ENCODE peak calls at places on chromosomes 12 and 14, in four cellular contexts. One of them, this sample, is unnamed.
A peak's percentile ranks its signal among the peaks of the same experiment; 100 is the strongest.

GRCh38 chr12:109958374-109958773 is 37.8 kb downstream of the GIT2 start:
- DNase-seq in spleen: no peak
- DNase-seq in sigmoid colon: no peak
- DNase-seq in Panc1: no peak
- DNase-seq in this sample: no peak

GRCh38 chr12:90390947-90391346 is 564.0 kb downstream of the CCER1 start:
- DNase-seq in spleen: no peak
- DNase-seq in sigmoid colon: no peak
- DNase-seq in Panc1: no peak
- DNase-seq in this sample: no peak

GRCh38 chr14:100586520-100587247 is 533 bp downstream of the BEGAIN start:
- DNase-seq in sigmoid colon: peak; percentile 54
- DNase-seq in Panc1: no peak
- DNase-seq in spleen: peak; percentile 48
- DNase-seq in this sample: peak; percentile 34

GRCh38 chr12:14396071-14396470 is 30.6 kb downstream of the ATF7IP start:
- DNase-seq in sigmoid colon: no peak
- DNase-seq in Panc1: no peak
- DNase-seq in spleen: no peak
- DNase-seq in this sample: no peak

GRCh38 chr14:93239869-93240677 is 33.0 kb downstream of the UBR7 start:
- DNase-seq in sigmoid colon: no peak
- DNase-seq in Panc1: peak; percentile 67
- DNase-seq in spleen: no peak
- DNase-seq in this sample: peak; percentile 83

GRCh38 chr12:58364389-58365086 is 423.2 kb downstream of the ATP23 start:
- DNase-seq in sigmoid colon: no peak
- DNase-seq in Panc1: peak; percentile 73
- DNase-seq in spleen: no peak
- DNase-seq in this sample: peak; percentile 98

GRCh38 chr14:102776761-102777710 is at the start of gene TRAF3:
- DNase-seq in sigmoid colon: peak; percentile 75
- DNase-seq in spleen: peak; percentile 97
- DNase-seq in Panc1: no peak
- DNase-seq in this sample: no peak

GRCh38 chr14:93271111-93271510 is 61.7 kb downstream of the BTBD7 start:
- DNase-seq in spleen: no peak
- DNase-seq in sigmoid colon: no peak
- DNase-seq in Panc1: no peak
- DNase-seq in this sample: no peak

GRCh38 chr12:69916541-69917270 is 91.7 kb downstream of the MYRFL start:
- DNase-seq in spleen: no peak
- DNase-seq in sigmoid colon: no peak
- DNase-seq in Panc1: no peak
- DNase-seq in this sample: no peak

GRCh38 chr14:70901218-70901772 is 6.0 kb upstream of the PCNX1 start:
- DNase-seq in spleen: no peak
- DNase-seq in sigmoid colon: no peak
- DNase-seq in Panc1: no peak
- DNase-seq in this sample: no peak

GRCh38 chr12:104201238-104202001 is 14.2 kb upstream of the TXNRD1 start:
- DNase-seq in spleen: no peak
- DNase-seq in Panc1: peak; percentile 61
- DNase-seq in sigmoid colon: no peak
- DNase-seq in this sample: peak; percentile 48

GRCh38 chr12:89783321-89784060 is 74.9 kb upstream of the ATP2B1 start:
- DNase-seq in spleen: no peak
- DNase-seq in sigmoid colon: no peak
- DNase-seq in Panc1: no peak
- DNase-seq in this sample: no peak

GRCh38 chr14:105338392-105338791 is 23.8 kb downstream of the PACS2 start:
- DNase-seq in Panc1: no peak
- DNase-seq in spleen: peak; percentile 69
- DNase-seq in sigmoid colon: no peak
- DNase-seq in this sample: no peak

GRCh38 chr12:102344691-102345090 is 135.7 kb downstream of the IGF1 start:
- DNase-seq in Panc1: no peak
- DNase-seq in spleen: no peak
- DNase-seq in sigmoid colon: no peak
- DNase-seq in this sample: peak; percentile 18

GRCh38 chr12:59874781-59875180 is 279.0 kb downstream of the SLC16A7 start:
- DNase-seq in Panc1: no peak
- DNase-seq in spleen: no peak
- DNase-seq in sigmoid colon: no peak
- DNase-seq in this sample: no peak

GRCh38 chr12:21539797-21540196 is 13.7 kb downstream of the SPX start:
- DNase-seq in sigmoid colon: no peak
- DNase-seq in spleen: no peak
- DNase-seq in Panc1: no peak
- DNase-seq in this sample: peak; percentile 9

GRCh38 chr14:95466506-95466905 is 49.9 kb downstream of the SYNE3 start:
- DNase-seq in Panc1: no peak
- DNase-seq in spleen: no peak
- DNase-seq in sigmoid colon: no peak
- DNase-seq in this sample: no peak

GRCh38 chr12:53289891-53290290 is 5.5 kb upstream of the PFDN5 start:
- DNase-seq in sigmoid colon: no peak
- DNase-seq in Panc1: no peak
- DNase-seq in spleen: no peak
- DNase-seq in this sample: no peak

DNA sequence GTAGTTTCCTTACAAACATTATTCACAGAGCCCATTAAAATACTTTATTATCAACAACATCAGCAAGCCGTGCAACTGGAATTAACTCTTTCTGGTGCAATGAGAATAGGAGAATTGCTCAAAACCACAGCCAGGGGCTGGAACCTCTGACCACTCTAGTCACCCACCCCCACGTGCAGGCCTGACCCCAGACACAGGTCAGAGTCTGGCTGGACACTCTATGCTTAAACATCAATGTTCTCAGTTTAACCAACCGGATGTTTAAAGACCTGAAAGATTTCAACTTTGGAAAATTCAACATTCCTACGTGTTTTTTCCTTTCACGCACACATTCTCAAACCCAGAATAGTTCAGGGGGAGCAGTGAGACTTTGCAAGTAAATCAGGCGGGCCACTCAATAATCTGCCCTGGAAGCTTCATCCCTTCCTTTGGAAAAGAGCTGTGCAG is 65.1 kb downstream of the FOXN3 start:
- DNase-seq in spleen: no peak
- DNase-seq in sigmoid colon: no peak
- DNase-seq in Panc1: no peak
- DNase-seq in this sample: no peak
- H3K4me1 ChIP-seq in spleen: peaks cover 39% of the 10 kb centered on the region
- H3K4me1 ChIP-seq in sigmoid colon: no peaks in the 10 kb centered on the region
- H3K4me1 ChIP-seq in Panc1: no peaks in the 10 kb centered on the region
- H3K4me1 ChIP-seq in this sample: no peaks in the 10 kb centered on the region

GRCh38 chr14:23816371-23816770 is 137.2 kb upstream of the DHRS4 start:
- DNase-seq in spleen: no peak
- DNase-seq in sigmoid colon: no peak
- DNase-seq in Panc1: no peak
- DNase-seq in this sample: no peak

GRCh38 chr14:23817164-23817767 is 136.3 kb upstream of the DHRS4 start:
- DNase-seq in Panc1: no peak
- DNase-seq in sigmoid colon: no peak
- DNase-seq in spleen: no peak
- DNase-seq in this sample: no peak

GRCh38 chr14:23814858-23815257 is 138.7 kb upstream of the DHRS4 start:
- DNase-seq in sigmoid colon: no peak
- DNase-seq in spleen: no peak
- DNase-seq in Panc1: no peak
- DNase-seq in this sample: no peak
- TF ChIP-seq CTCF in sigmoid colon: no peak
- TF ChIP-seq CTCF in spleen: no peak
- TF ChIP-seq CTCF in Panc1: no peak
- TF ChIP-seq CTCF in this sample: no peak

DNA sequence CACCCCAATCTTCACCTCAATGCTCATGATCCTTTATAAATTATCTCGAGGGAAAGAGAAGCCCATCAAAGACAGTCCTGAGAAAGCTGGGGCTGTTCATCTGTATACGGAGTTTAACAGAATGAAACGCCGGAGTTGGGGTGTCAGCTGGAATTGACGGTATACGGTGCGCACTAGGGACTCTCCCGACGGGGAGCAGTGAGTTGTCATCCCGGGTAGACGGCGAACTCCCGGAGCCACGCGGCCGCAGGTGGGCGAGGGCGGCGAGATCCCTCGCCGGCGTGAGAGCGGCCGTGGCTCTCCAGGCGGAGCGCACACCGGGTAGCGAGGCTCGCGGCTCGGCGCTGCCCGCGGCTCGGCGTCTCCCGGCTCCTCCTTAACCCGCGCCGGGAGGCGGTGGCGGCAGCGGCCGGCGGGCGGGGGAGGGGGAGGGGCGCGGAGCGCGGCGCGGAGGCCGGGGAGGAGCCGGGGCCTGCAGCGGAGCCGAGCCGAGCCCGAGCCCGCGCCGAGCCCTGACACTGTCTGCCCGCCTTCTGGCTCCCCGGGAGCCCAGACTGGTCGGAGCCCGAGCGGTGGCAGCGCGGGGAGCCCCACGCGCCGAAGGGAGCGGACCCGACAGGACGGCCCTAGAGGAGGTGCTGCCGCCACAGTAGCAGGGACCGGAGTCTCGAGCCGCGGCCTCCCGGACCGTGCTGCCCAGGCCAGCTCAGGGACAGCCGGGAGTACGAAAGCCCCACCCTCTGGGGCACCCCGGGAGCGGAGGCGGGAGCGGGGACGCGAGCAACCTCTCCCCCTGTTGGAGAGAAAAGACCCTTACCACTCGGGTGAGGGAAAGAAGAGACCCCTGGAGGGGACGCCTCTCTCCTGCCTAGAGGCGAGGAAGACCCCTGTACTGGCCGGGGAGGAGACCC is at the start of gene FOXJ2:
- DNase-seq in Panc1: no peak
- DNase-seq in sigmoid colon: peak; percentile 90
- DNase-seq in spleen: peak; percentile 97
- DNase-seq in this sample: no peak
- H3K27ac ChIP-seq in Panc1: peak within 1 kb of the TSS; percentile 86
- H3K27ac ChIP-seq in sigmoid colon: peak within 1 kb of the TSS; percentile 98
- H3K27ac ChIP-seq in spleen: peak within 1 kb of the TSS; percentile 96
- H3K27ac ChIP-seq in this sample: peak within 1 kb of the TSS; percentile 86

GRCh38 chr12:108690191-108690518 is 41.2 kb downstream of the CORO1C start:
- DNase-seq in spleen: no peak
- DNase-seq in Panc1: no peak
- DNase-seq in sigmoid colon: no peak
- DNase-seq in this sample: no peak

GRCh38 chr12:108691154-108691994 is 39.9 kb downstream of the CORO1C start:
- DNase-seq in spleen: peak; percentile 92
- DNase-seq in sigmoid colon: peak; percentile 99
- DNase-seq in Panc1: peak; percentile 76
- DNase-seq in this sample: peak; percentile 99

GRCh38 chr12:108691995-108692808 is 39.1 kb downstream of the CORO1C start:
- DNase-seq in spleen: no peak
- DNase-seq in Panc1: no peak
- DNase-seq in sigmoid colon: peak; percentile 76
- DNase-seq in this sample: peak; percentile 66

GRCh38 chr12:108690799-108691153 is 40.5 kb downstream of the CORO1C start:
- DNase-seq in spleen: no peak
- DNase-seq in Panc1: no peak
- DNase-seq in sigmoid colon: no peak
- DNase-seq in this sample: no peak

GRCh38 chr12:108689314-108690190 is 41.8 kb downstream of the CORO1C start:
- DNase-seq in sigmoid colon: peak; percentile 80
- DNase-seq in spleen: no peak
- DNase-seq in Panc1: no peak
- DNase-seq in this sample: no peak
- H3K4me1 ChIP-seq in sigmoid colon: peaks cover 2% of the 10 kb centered on the region
- H3K4me1 ChIP-seq in spleen: peaks cover 53% of the 10 kb centered on the region
- H3K4me1 ChIP-seq in Panc1: peaks cover 66% of the 10 kb centered on the region
- H3K4me1 ChIP-seq in this sample: peaks cover 31% of the 10 kb centered on the region

GRCh38 chr12:131327521-131328488 is 374.1 kb downstream of the ADGRD1 start:
- DNase-seq in sigmoid colon: no peak
- DNase-seq in spleen: no peak
- DNase-seq in Panc1: no peak
- DNase-seq in this sample: no peak
- TF ChIP-seq CTCF in sigmoid colon: no peak
- TF ChIP-seq CTCF in spleen: no peak
- TF ChIP-seq CTCF in Panc1: no peak
- TF ChIP-seq CTCF in this sample: no peak

DNA sequence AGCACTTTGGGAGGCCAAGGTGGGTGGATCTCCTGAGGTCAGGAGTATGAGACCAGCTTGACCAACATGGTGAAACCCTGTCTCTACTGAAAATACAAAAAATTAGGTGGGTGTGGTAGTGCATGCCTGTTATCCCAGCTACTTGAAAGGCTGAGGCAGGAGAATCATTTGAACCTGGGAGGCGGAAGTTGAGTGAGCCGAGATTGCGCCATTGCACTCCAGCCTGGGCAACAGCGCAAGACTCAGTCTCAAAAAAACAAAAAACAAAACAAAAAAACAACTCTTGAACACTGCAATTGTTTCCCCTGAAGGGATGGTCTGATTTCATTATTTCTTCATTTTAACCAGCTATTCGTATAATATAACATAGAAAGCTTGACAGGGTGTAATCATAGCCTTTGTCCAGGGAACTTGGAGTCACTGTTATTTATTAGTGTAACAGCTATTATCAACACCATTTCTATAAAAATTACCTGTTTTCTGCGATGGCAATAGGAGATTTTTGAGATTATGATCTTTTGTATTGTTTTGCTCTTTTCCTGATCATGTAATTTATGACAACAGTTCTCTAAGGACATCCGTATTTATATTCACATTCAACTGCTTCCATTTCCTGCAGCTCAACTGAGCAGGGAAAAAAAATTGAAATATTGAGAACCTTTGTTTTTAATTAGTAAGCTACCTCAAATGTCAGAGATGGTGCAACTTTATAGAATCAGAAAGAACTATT is 94.7 kb downstream of the DIP2B start:
- DNase-seq in sigmoid colon: no peak
- DNase-seq in Panc1: no peak
- DNase-seq in spleen: no peak
- DNase-seq in this sample: no peak
- H3K27ac ChIP-seq in sigmoid colon: no peak overlapping the region
- H3K27ac ChIP-seq in Panc1: peak overlapping the region; percentile 7
- H3K27ac ChIP-seq in spleen: peak overlapping the region; percentile 48
- H3K27ac ChIP-seq in this sample: no peak overlapping the region